ENCODE peak calls at places on chromosomes 1 and 21, in eight cellular contexts. One of them, this sample, is unnamed.

GRCh38 chr1:12640237-12640957 is 3.5 kb upstream of the AADACL4 start:
- DNase-seq in neural progenitor cell: no peak
- DNase-seq in ACHN: peak
- DNase-seq in activated effector memory CD4-positive, alpha-beta T cell treated with Interleukin-2 at 50 U/mL for 16 hours: no peak
- DNase-seq in T-cell: no peak
- DNase-seq in HTR-8/SVneo: no peak
- DNase-seq in activated T-cell treated with anti-CD3 and anti-CD28 coated beads for 1 hour: no peak
- DNase-seq in CD8-positive, alpha-beta memory T cell: no peak
- DNase-seq in this sample: no peak

GRCh38 chr1:1985375-1986050 is 18.1 kb downstream of the CFAP74 start:
- DNase-seq in neural progenitor cell: no peak
- DNase-seq in ACHN: no peak
- DNase-seq in activated effector memory CD4-positive, alpha-beta T cell treated with Interleukin-2 at 50 U/mL for 16 hours: no peak
- DNase-seq in T-cell: no peak
- DNase-seq in HTR-8/SVneo: no peak
- DNase-seq in activated T-cell treated with anti-CD3 and anti-CD28 coated beads for 1 hour: no peak
- DNase-seq in CD8-positive, alpha-beta memory T cell: no peak
- DNase-seq in this sample: no peak

GRCh38 chr1:40389234-40389815 is 15.8 kb downstream of the SMAP2 start:
- DNase-seq in neural progenitor cell: no peak
- DNase-seq in ACHN: no peak
- DNase-seq in activated effector memory CD4-positive, alpha-beta T cell treated with Interleukin-2 at 50 U/mL for 16 hours: no peak
- DNase-seq in T-cell: peak
- DNase-seq in HTR-8/SVneo: no peak
- DNase-seq in activated T-cell treated with anti-CD3 and anti-CD28 coated beads for 1 hour: no peak
- DNase-seq in CD8-positive, alpha-beta memory T cell: no peak
- DNase-seq in this sample: no peak

GRCh38 chr1:202208458-202208857 is 14.9 kb downstream of the LGR6 start:
- DNase-seq in neural progenitor cell: no peak
- DNase-seq in ACHN: no peak
- DNase-seq in activated effector memory CD4-positive, alpha-beta T cell treated with Interleukin-2 at 50 U/mL for 16 hours: no peak
- DNase-seq in T-cell: no peak
- DNase-seq in HTR-8/SVneo: no peak
- DNase-seq in activated T-cell treated with anti-CD3 and anti-CD28 coated beads for 1 hour: no peak
- DNase-seq in CD8-positive, alpha-beta memory T cell: no peak
- DNase-seq in this sample: no peak

GRCh38 chr1:13710097-13710496 is 10.1 kb downstream of the PRDM2 start:
- DNase-seq in neural progenitor cell: no peak
- DNase-seq in ACHN: no peak
- DNase-seq in activated effector memory CD4-positive, alpha-beta T cell treated with Interleukin-2 at 50 U/mL for 16 hours: no peak
- DNase-seq in T-cell: no peak
- DNase-seq in HTR-8/SVneo: no peak
- DNase-seq in activated T-cell treated with anti-CD3 and anti-CD28 coated beads for 1 hour: no peak
- DNase-seq in CD8-positive, alpha-beta memory T cell: no peak
- DNase-seq in this sample: no peak

GRCh38 chr1:223706077-223706988 is 6.0 kb upstream of the CAPN2 start:
- DNase-seq in neural progenitor cell: no peak
- DNase-seq in ACHN: peak
- DNase-seq in activated effector memory CD4-positive, alpha-beta T cell treated with Interleukin-2 at 50 U/mL for 16 hours: no peak
- DNase-seq in T-cell: no peak
- DNase-seq in HTR-8/SVneo: no peak
- DNase-seq in activated T-cell treated with anti-CD3 and anti-CD28 coated beads for 1 hour: no peak
- DNase-seq in CD8-positive, alpha-beta memory T cell: no peak
- DNase-seq in this sample: no peak

GRCh38 chr1:152998476-152998875 is 3.1 kb upstream of the SPRR3 start:
- DNase-seq in neural progenitor cell: no peak
- DNase-seq in ACHN: no peak
- DNase-seq in activated effector memory CD4-positive, alpha-beta T cell treated with Interleukin-2 at 50 U/mL for 16 hours: no peak
- DNase-seq in T-cell: no peak
- DNase-seq in HTR-8/SVneo: no peak
- DNase-seq in activated T-cell treated with anti-CD3 and anti-CD28 coated beads for 1 hour: no peak
- DNase-seq in CD8-positive, alpha-beta memory T cell: no peak
- DNase-seq in this sample: no peak

GRCh38 chr1:214377886-214378285 is 96.9 kb downstream of the SMYD2 start:
- DNase-seq in neural progenitor cell: no peak
- DNase-seq in ACHN: no peak
- DNase-seq in activated effector memory CD4-positive, alpha-beta T cell treated with Interleukin-2 at 50 U/mL for 16 hours: no peak
- DNase-seq in T-cell: no peak
- DNase-seq in HTR-8/SVneo: peak
- DNase-seq in activated T-cell treated with anti-CD3 and anti-CD28 coated beads for 1 hour: no peak
- DNase-seq in CD8-positive, alpha-beta memory T cell: no peak
- DNase-seq in this sample: no peak

GRCh38 chr1:21296509-21297354 is 6.5 kb upstream of the ECE1 start:
- DNase-seq in neural progenitor cell: no peak
- DNase-seq in ACHN: no peak
- DNase-seq in activated effector memory CD4-positive, alpha-beta T cell treated with Interleukin-2 at 50 U/mL for 16 hours: no peak
- DNase-seq in T-cell: no peak
- DNase-seq in HTR-8/SVneo: no peak
- DNase-seq in activated T-cell treated with anti-CD3 and anti-CD28 coated beads for 1 hour: no peak
- DNase-seq in CD8-positive, alpha-beta memory T cell: no peak
- DNase-seq in this sample: no peak

GRCh38 chr1:43975249-43975961 is 645 bp downstream of the ATP6V0B start:
- DNase-seq in neural progenitor cell: peak
- DNase-seq in ACHN: peak
- DNase-seq in activated effector memory CD4-positive, alpha-beta T cell treated with Interleukin-2 at 50 U/mL for 16 hours: peak
- DNase-seq in T-cell: peak
- DNase-seq in HTR-8/SVneo: no peak
- DNase-seq in activated T-cell treated with anti-CD3 and anti-CD28 coated beads for 1 hour: no peak
- DNase-seq in CD8-positive, alpha-beta memory T cell: peak
- DNase-seq in this sample: peak

GRCh38 chr21:15379776-15380175 is 315.0 kb upstream of the NRIP1 start:
- DNase-seq in neural progenitor cell: no peak
- DNase-seq in ACHN: no peak
- DNase-seq in activated effector memory CD4-positive, alpha-beta T cell treated with Interleukin-2 at 50 U/mL for 16 hours: no peak
- DNase-seq in T-cell: no peak
- DNase-seq in HTR-8/SVneo: no peak
- DNase-seq in activated T-cell treated with anti-CD3 and anti-CD28 coated beads for 1 hour: no peak
- DNase-seq in CD8-positive, alpha-beta memory T cell: no peak
- DNase-seq in this sample: no peak

GRCh38 chr1:205792946-205793673 is 17.8 kb upstream of the RAB29 start:
- DNase-seq in neural progenitor cell: peak
- DNase-seq in ACHN: no peak
- DNase-seq in activated effector memory CD4-positive, alpha-beta T cell treated with Interleukin-2 at 50 U/mL for 16 hours: no peak
- DNase-seq in T-cell: no peak
- DNase-seq in HTR-8/SVneo: no peak
- DNase-seq in activated T-cell treated with anti-CD3 and anti-CD28 coated beads for 1 hour: no peak
- DNase-seq in CD8-positive, alpha-beta memory T cell: no peak
- DNase-seq in this sample: no peak

GRCh38 chr1:227766015-227766634 is 30.9 kb downstream of the SNAP47 start:
- DNase-seq in neural progenitor cell: no peak
- DNase-seq in ACHN: peak
- DNase-seq in activated effector memory CD4-positive, alpha-beta T cell treated with Interleukin-2 at 50 U/mL for 16 hours: peak
- DNase-seq in T-cell: peak
- DNase-seq in HTR-8/SVneo: no peak
- DNase-seq in activated T-cell treated with anti-CD3 and anti-CD28 coated beads for 1 hour: peak
- DNase-seq in CD8-positive, alpha-beta memory T cell: peak
- DNase-seq in this sample: peak

GRCh38 chr1:2614145-2614544 is 18.7 kb downstream of the MMEL1 start:
- DNase-seq in neural progenitor cell: no peak
- DNase-seq in ACHN: no peak
- DNase-seq in activated effector memory CD4-positive, alpha-beta T cell treated with Interleukin-2 at 50 U/mL for 16 hours: no peak
- DNase-seq in T-cell: no peak
- DNase-seq in HTR-8/SVneo: no peak
- DNase-seq in activated T-cell treated with anti-CD3 and anti-CD28 coated beads for 1 hour: no peak
- DNase-seq in CD8-positive, alpha-beta memory T cell: no peak
- DNase-seq in this sample: no peak

GRCh38 chr1:204074274-204075115 is 1.6 kb downstream of the SOX13 start:
- DNase-seq in neural progenitor cell: peak
- DNase-seq in ACHN: peak
- DNase-seq in activated effector memory CD4-positive, alpha-beta T cell treated with Interleukin-2 at 50 U/mL for 16 hours: no peak
- DNase-seq in T-cell: no peak
- DNase-seq in HTR-8/SVneo: peak
- DNase-seq in activated T-cell treated with anti-CD3 and anti-CD28 coated beads for 1 hour: no peak
- DNase-seq in CD8-positive, alpha-beta memory T cell: no peak
- DNase-seq in this sample: no peak

GRCh38 chr21:45228171-45228641 is 59.5 kb downstream of the POFUT2 start:
- DNase-seq in neural progenitor cell: no peak
- DNase-seq in ACHN: peak
- DNase-seq in activated effector memory CD4-positive, alpha-beta T cell treated with Interleukin-2 at 50 U/mL for 16 hours: peak
- DNase-seq in T-cell: peak
- DNase-seq in HTR-8/SVneo: peak
- DNase-seq in activated T-cell treated with anti-CD3 and anti-CD28 coated beads for 1 hour: peak
- DNase-seq in CD8-positive, alpha-beta memory T cell: peak
- DNase-seq in this sample: peak

GRCh38 chr1:212587304-212588136 is 21.0 kb upstream of the ATF3 start:
- DNase-seq in neural progenitor cell: no peak
- DNase-seq in ACHN: no peak
- DNase-seq in activated effector memory CD4-positive, alpha-beta T cell treated with Interleukin-2 at 50 U/mL for 16 hours: no peak
- DNase-seq in T-cell: no peak
- DNase-seq in HTR-8/SVneo: no peak
- DNase-seq in activated T-cell treated with anti-CD3 and anti-CD28 coated beads for 1 hour: no peak
- DNase-seq in CD8-positive, alpha-beta memory T cell: no peak
- DNase-seq in this sample: no peak

GRCh38 chr1:200029035-200029623 is 1.6 kb downstream of the NR5A2 start:
- DNase-seq in neural progenitor cell: peak
- DNase-seq in ACHN: no peak
- DNase-seq in activated effector memory CD4-positive, alpha-beta T cell treated with Interleukin-2 at 50 U/mL for 16 hours: no peak
- DNase-seq in T-cell: no peak
- DNase-seq in HTR-8/SVneo: peak
- DNase-seq in activated T-cell treated with anti-CD3 and anti-CD28 coated beads for 1 hour: no peak
- DNase-seq in CD8-positive, alpha-beta memory T cell: no peak
- DNase-seq in this sample: no peak

GRCh38 chr1:112395832-112396667 is at the start of gene CTTNBP2NL:
- DNase-seq in neural progenitor cell: peak
- DNase-seq in ACHN: peak
- DNase-seq in activated effector memory CD4-positive, alpha-beta T cell treated with Interleukin-2 at 50 U/mL for 16 hours: peak
- DNase-seq in T-cell: peak
- DNase-seq in HTR-8/SVneo: peak
- DNase-seq in activated T-cell treated with anti-CD3 and anti-CD28 coated beads for 1 hour: peak
- DNase-seq in CD8-positive, alpha-beta memory T cell: peak
- DNase-seq in this sample: peak

GRCh38 chr1:231856894-231857293 is 230.3 kb downstream of the DISC1 start:
- DNase-seq in neural progenitor cell: no peak
- DNase-seq in ACHN: no peak
- DNase-seq in activated effector memory CD4-positive, alpha-beta T cell treated with Interleukin-2 at 50 U/mL for 16 hours: no peak
- DNase-seq in T-cell: no peak
- DNase-seq in HTR-8/SVneo: no peak
- DNase-seq in activated T-cell treated with anti-CD3 and anti-CD28 coated beads for 1 hour: no peak
- DNase-seq in CD8-positive, alpha-beta memory T cell: no peak
- DNase-seq in this sample: no peak

GRCh38 chr1:212518188-212518951 is 85.7 kb downstream of the NENF start:
- DNase-seq in neural progenitor cell: no peak
- DNase-seq in ACHN: no peak
- DNase-seq in activated effector memory CD4-positive, alpha-beta T cell treated with Interleukin-2 at 50 U/mL for 16 hours: no peak
- DNase-seq in T-cell: no peak
- DNase-seq in HTR-8/SVneo: no peak
- DNase-seq in activated T-cell treated with anti-CD3 and anti-CD28 coated beads for 1 hour: no peak
- DNase-seq in CD8-positive, alpha-beta memory T cell: no peak
- DNase-seq in this sample: no peak

GRCh38 chr1:57276916-57277315 is 146.9 kb downstream of the DAB1 start:
- DNase-seq in neural progenitor cell: no peak
- DNase-seq in ACHN: no peak
- DNase-seq in activated effector memory CD4-positive, alpha-beta T cell treated with Interleukin-2 at 50 U/mL for 16 hours: no peak
- DNase-seq in T-cell: no peak
- DNase-seq in HTR-8/SVneo: no peak
- DNase-seq in activated T-cell treated with anti-CD3 and anti-CD28 coated beads for 1 hour: no peak
- DNase-seq in CD8-positive, alpha-beta memory T cell: no peak
- DNase-seq in this sample: no peak

GRCh38 chr1:208235983-208236761 is 8.0 kb downstream of the PLXNA2 start:
- DNase-seq in neural progenitor cell: no peak
- DNase-seq in ACHN: no peak
- DNase-seq in activated effector memory CD4-positive, alpha-beta T cell treated with Interleukin-2 at 50 U/mL for 16 hours: no peak
- DNase-seq in T-cell: no peak
- DNase-seq in HTR-8/SVneo: no peak
- DNase-seq in activated T-cell treated with anti-CD3 and anti-CD28 coated beads for 1 hour: no peak
- DNase-seq in CD8-positive, alpha-beta memory T cell: no peak
- DNase-seq in this sample: no peak